ENCODE peak calls at places on chromosomes 5 and 9, in four cellular contexts. One of them, this sample, is unnamed.
A peak's percentile ranks its signal among the peaks of the same experiment; 100 is the strongest.

GRCh38 chr5:2196989-2197531 is 314.3 kb upstream of the IRX4 start:
- DNase-seq in Panc1: no peak
- DNase-seq in left ventricle myocardium inferior: no peak
- DNase-seq in upper lobe of left lung: no peak
- DNase-seq in this sample: no peak

GRCh38 chr5:58890265-58890664 is 307.4 kb downstream of the RAB3C start:
- DNase-seq in Panc1: no peak
- DNase-seq in left ventricle myocardium inferior: peak; percentile 17
- DNase-seq in upper lobe of left lung: no peak
- DNase-seq in this sample: no peak

GRCh38 chr9:115597330-115597729 is 479.4 kb upstream of the TNC start:
- DNase-seq in Panc1: no peak
- DNase-seq in left ventricle myocardium inferior: no peak
- DNase-seq in upper lobe of left lung: no peak
- DNase-seq in this sample: no peak

GRCh38 chr9:125932012-125932411 is 184.8 kb downstream of the PBX3 start:
- DNase-seq in Panc1: peak; percentile 25
- DNase-seq in left ventricle myocardium inferior: no peak
- DNase-seq in upper lobe of left lung: peak; percentile 26
- DNase-seq in this sample: peak; percentile 59

GRCh38 chr9:92635760-92636159 is 34.2 kb downstream of the IPPK start:
- DNase-seq in Panc1: no peak
- DNase-seq in left ventricle myocardium inferior: no peak
- DNase-seq in upper lobe of left lung: no peak
- DNase-seq in this sample: no peak

GRCh38 chr5:167699434-167699833 is 592.0 kb upstream of the WWC1 start:
- DNase-seq in Panc1: peak; percentile 92
- DNase-seq in left ventricle myocardium inferior: no peak
- DNase-seq in upper lobe of left lung: no peak
- DNase-seq in this sample: peak; percentile 10

GRCh38 chr9:129834489-129835127 is 467 bp downstream of the C9orf78 start:
- DNase-seq in Panc1: no peak
- DNase-seq in left ventricle myocardium inferior: no peak
- DNase-seq in upper lobe of left lung: no peak
- DNase-seq in this sample: no peak

GRCh38 chr5:8491254-8491653 is 622.3 kb downstream of the MTRR start:
- DNase-seq in Panc1: no peak
- DNase-seq in left ventricle myocardium inferior: no peak
- DNase-seq in upper lobe of left lung: no peak
- DNase-seq in this sample: no peak

GRCh38 chr5:41399840-41400239 is 110.6 kb downstream of the PLCXD3 start:
- DNase-seq in Panc1: no peak
- DNase-seq in left ventricle myocardium inferior: no peak
- DNase-seq in upper lobe of left lung: no peak
- DNase-seq in this sample: no peak

GRCh38 chr9:132169672-132170392 is 8.0 kb downstream of the NTNG2 start:
- DNase-seq in Panc1: no peak
- DNase-seq in left ventricle myocardium inferior: peak; percentile 55
- DNase-seq in upper lobe of left lung: peak; percentile 61
- DNase-seq in this sample: peak; percentile 42

GRCh38 chr5:6436715-6437340 is 11.8 kb upstream of the UBE2QL1 start:
- DNase-seq in Panc1: no peak
- DNase-seq in left ventricle myocardium inferior: no peak
- DNase-seq in upper lobe of left lung: no peak
- DNase-seq in this sample: no peak

GRCh38 chr9:137074657-137075274 is 2.6 kb upstream of the UAP1L1 start:
- DNase-seq in Panc1: no peak
- DNase-seq in left ventricle myocardium inferior: no peak
- DNase-seq in upper lobe of left lung: no peak
- DNase-seq in this sample: no peak

GRCh38 chr5:107389130-107389553 is 281.6 kb downstream of the EFNA5 start:
- DNase-seq in Panc1: peak; percentile 87
- DNase-seq in left ventricle myocardium inferior: no peak
- DNase-seq in upper lobe of left lung: peak; percentile 29
- DNase-seq in this sample: no peak

GRCh38 chr9:37082214-37082765 is 38.1 kb upstream of the ZCCHC7 start:
- DNase-seq in Panc1: no peak
- DNase-seq in left ventricle myocardium inferior: no peak
- DNase-seq in upper lobe of left lung: no peak
- DNase-seq in this sample: no peak

GRCh38 chr5:109247943-109248342 is 161.8 kb downstream of the PJA2 start:
- DNase-seq in Panc1: no peak
- DNase-seq in left ventricle myocardium inferior: no peak
- DNase-seq in upper lobe of left lung: no peak
- DNase-seq in this sample: no peak

DNA sequence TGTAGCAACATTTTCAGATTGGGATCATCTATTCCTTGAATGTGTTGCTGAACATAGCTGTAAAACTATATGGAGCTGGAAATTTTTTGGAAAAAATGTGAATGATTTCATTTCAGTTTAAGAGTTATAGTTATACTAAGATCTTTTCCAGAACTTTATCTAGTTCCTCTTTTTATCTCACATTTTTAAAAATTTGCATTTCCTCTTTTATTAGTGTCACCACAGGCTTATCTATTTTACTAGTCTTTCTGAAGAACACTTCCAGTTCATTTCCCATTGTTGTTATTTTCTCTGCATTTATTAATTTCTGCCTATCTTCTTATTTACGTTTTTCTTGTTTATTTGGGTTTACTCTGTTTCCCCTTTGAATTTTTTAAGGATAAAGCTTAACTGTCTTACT is 46.0 kb upstream of the FSTL4 start:
- DNase-seq in Panc1: no peak
- DNase-seq in left ventricle myocardium inferior: no peak
- DNase-seq in upper lobe of left lung: no peak
- DNase-seq in this sample: no peak
- H3K4me3 ChIP-seq in Panc1: no peak overlapping the region
- H3K4me3 ChIP-seq in left ventricle myocardium inferior: no peak overlapping the region
- H3K4me3 ChIP-seq in upper lobe of left lung: no peak overlapping the region
- H3K4me3 ChIP-seq in this sample: no peak overlapping the region

GRCh38 chr5:179821298-179822058 is 773 bp downstream of the SQSTM1 start:
- DNase-seq in Panc1: no peak
- DNase-seq in left ventricle myocardium inferior: peak; percentile 97
- DNase-seq in upper lobe of left lung: peak; percentile 98
- DNase-seq in this sample: peak; percentile 97
- H3K4me1 ChIP-seq in Panc1: peaks cover 66% of the 10 kb centered on the region
- H3K4me1 ChIP-seq in left ventricle myocardium inferior: peaks cover 96% of the 10 kb centered on the region
- H3K4me1 ChIP-seq in upper lobe of left lung: peaks cover 79% of the 10 kb centered on the region
- H3K4me1 ChIP-seq in this sample: peaks cover 32% of the 10 kb centered on the region

GRCh38 chr5:44719856-44720255 is 88.9 kb upstream of the MRPS30 start:
- DNase-seq in Panc1: no peak
- DNase-seq in left ventricle myocardium inferior: no peak
- DNase-seq in upper lobe of left lung: no peak
- DNase-seq in this sample: no peak

GRCh38 chr5:44714871-44715580 is 93.7 kb upstream of the MRPS30 start:
- DNase-seq in Panc1: no peak
- DNase-seq in left ventricle myocardium inferior: no peak
- DNase-seq in upper lobe of left lung: no peak
- DNase-seq in this sample: no peak
- TF ChIP-seq CTCF in Panc1: no peak
- TF ChIP-seq CTCF in left ventricle myocardium inferior: no peak
- TF ChIP-seq CTCF in upper lobe of left lung: no peak
- TF ChIP-seq CTCF in this sample: no peak

DNA sequence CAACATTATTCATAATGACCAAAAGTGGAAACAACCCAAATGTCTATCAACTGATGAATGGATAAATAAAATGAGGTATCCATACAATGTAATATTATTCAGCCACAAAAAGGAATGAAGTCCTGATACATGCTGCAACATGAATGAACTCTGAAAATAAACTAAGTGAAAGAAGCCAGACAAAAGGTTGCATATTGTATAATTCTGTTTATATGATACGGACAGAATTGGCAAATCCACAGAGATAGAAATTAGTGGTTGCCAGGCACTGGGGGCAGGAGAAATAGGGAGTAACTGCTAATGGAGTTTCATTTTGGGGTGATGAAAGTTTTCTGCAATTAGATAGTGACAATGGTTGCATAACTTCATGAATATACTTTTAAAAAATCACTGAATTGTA is 47.0 kb downstream of the KIF24 start:
- DNase-seq in Panc1: no peak
- DNase-seq in left ventricle myocardium inferior: no peak
- DNase-seq in upper lobe of left lung: no peak
- DNase-seq in this sample: no peak
- H3K4me3 ChIP-seq in Panc1: no peak overlapping the region
- H3K4me3 ChIP-seq in left ventricle myocardium inferior: no peak overlapping the region
- H3K4me3 ChIP-seq in upper lobe of left lung: no peak overlapping the region
- H3K4me3 ChIP-seq in this sample: no peak overlapping the region

GRCh38 chr5:172870807-172871431 is 36.9 kb downstream of the ERGIC1 start:
- DNase-seq in Panc1: no peak
- DNase-seq in left ventricle myocardium inferior: no peak
- DNase-seq in upper lobe of left lung: peak; percentile 72
- DNase-seq in this sample: no peak

GRCh38 chr5:172871982-172872381 is 37.9 kb downstream of the ERGIC1 start:
- DNase-seq in Panc1: no peak
- DNase-seq in left ventricle myocardium inferior: no peak
- DNase-seq in upper lobe of left lung: no peak
- DNase-seq in this sample: no peak

GRCh38 chr5:172870261-172870806 is 36.3 kb downstream of the ERGIC1 start:
- DNase-seq in Panc1: no peak
- DNase-seq in left ventricle myocardium inferior: no peak
- DNase-seq in upper lobe of left lung: peak; percentile 85
- DNase-seq in this sample: no peak

GRCh38 chr5:172872997-172873491 is 39.0 kb downstream of the ERGIC1 start:
- DNase-seq in Panc1: no peak
- DNase-seq in left ventricle myocardium inferior: peak; percentile 85
- DNase-seq in upper lobe of left lung: peak; percentile 71
- DNase-seq in this sample: peak; percentile 70

DNA sequence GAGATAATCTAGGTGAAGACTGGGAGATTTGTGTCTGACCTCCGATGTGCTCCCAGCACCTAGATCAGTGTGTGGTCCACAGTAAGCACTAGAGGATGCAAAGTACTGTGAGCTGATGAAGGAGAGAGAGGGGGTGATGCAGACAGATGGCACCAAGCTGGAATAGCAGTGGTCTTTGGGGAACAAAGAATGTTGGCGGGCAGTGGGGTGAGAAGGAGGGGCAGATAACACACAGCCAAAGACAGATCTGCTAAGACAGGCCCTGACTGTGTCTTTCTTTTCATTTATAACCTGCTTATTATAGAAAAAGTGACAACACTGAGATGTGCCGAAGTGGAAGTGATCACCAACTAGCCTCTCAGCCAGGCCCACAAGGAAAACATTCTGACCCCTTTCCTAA is 37.5 kb downstream of the ERGIC1 start:
- DNase-seq in Panc1: no peak
- DNase-seq in left ventricle myocardium inferior: no peak
- DNase-seq in upper lobe of left lung: no peak
- DNase-seq in this sample: no peak
- H3K4me1 ChIP-seq in Panc1: peaks cover 95% of the 10 kb centered on the region
- H3K4me1 ChIP-seq in left ventricle myocardium inferior: peaks cover 97% of the 10 kb centered on the region
- H3K4me1 ChIP-seq in upper lobe of left lung: peaks cover 90% of the 10 kb centered on the region
- H3K4me1 ChIP-seq in this sample: peaks cover 44% of the 10 kb centered on the region

DNA sequence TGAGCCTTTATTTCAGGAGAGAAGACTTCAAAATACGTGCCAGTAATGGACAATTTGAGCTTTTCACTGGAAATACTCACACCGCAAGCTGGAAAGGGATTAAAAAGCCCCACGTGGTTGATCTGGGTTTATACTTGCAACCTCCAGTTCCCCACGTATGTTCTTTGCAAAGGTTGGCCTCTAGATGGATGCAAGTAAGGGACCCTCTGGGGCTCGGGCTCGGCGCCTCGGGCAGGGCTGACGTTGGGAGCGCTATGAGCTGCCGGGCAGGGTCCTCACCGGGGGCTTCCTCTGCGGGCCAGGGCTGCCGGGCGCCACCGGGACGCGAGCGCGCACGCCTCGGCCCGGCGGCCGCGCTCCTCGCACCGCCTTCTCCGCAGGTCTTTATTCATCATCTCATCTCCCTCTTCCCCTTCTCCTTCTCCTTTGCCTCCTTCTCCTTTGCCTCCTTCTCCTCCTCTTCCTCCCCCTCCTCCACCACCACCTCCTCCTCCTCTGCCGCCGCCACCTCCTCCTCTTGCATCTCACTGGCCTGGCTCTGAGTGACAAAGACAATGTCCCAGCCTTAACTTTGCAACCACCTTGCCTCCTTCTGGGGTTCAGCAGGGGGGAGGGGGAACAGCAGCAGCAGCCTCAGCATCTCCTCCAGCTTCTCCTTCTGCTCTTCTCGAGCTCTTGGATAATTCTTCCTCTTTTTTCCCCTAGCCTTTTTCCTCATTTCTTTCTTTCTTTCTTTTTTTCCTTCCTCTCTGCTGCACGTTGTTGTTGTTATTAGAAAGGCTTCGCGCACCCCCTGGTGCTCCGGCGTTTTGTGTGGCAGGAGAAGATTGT is 636 bp upstream of the ZNF462 start:
- DNase-seq in Panc1: no peak
- DNase-seq in left ventricle myocardium inferior: no peak
- DNase-seq in upper lobe of left lung: peak; percentile 52
- DNase-seq in this sample: peak; percentile 59
- TF ChIP-seq CTCF in Panc1: no peak
- TF ChIP-seq CTCF in left ventricle myocardium inferior: peak; percentile 35
- TF ChIP-seq CTCF in upper lobe of left lung: no peak
- TF ChIP-seq CTCF in this sample: no peak

DNA sequence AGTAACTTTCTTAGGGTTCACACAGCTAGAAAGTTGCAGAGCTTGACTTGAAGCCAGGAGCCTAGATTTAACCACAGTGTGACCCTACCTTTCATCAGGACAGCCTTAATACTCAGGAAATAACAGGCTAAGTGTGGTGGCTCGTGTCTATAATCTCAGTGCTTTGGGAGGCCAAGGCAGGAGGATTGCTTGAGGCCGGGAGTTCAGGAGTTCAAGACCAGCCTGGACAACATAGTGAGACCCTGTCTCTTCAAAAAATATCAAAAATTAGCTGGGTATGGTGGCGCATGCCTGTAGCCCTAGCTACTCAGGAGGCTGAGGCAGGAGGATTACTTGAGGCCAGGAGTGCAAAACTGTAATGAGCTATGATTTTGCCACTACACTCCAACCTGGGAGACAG is 681.1 kb downstream of the MAT2B start:
- DNase-seq in Panc1: no peak
- DNase-seq in left ventricle myocardium inferior: no peak
- DNase-seq in upper lobe of left lung: no peak
- DNase-seq in this sample: no peak
- H3K4me3 ChIP-seq in Panc1: no peak overlapping the region
- H3K4me3 ChIP-seq in left ventricle myocardium inferior: no peak overlapping the region
- H3K4me3 ChIP-seq in upper lobe of left lung: no peak overlapping the region
- H3K4me3 ChIP-seq in this sample: no peak overlapping the region

DNA sequence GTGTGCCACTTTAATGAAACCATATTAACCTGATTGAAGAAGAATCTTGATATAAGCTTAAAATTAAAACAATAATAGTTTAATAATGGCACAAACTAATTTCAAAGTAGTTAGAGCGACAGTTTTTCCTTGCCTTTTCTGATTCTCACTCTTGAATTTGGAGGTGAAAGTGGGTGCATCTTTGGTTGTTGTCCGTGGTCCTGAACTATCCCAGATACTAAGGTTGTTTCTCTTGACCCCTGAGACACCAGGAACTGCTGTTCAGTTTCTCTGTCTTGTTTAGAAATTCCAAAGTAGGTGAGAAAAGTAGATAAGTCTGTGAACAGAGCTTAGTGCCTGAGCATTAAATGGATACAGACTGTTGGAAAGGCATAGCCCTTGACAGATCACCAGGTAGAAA is 274.7 kb downstream of the FBXL7 start:
- DNase-seq in Panc1: no peak
- DNase-seq in left ventricle myocardium inferior: no peak
- DNase-seq in upper lobe of left lung: no peak
- DNase-seq in this sample: no peak
- H3K4me1 ChIP-seq in Panc1: no peaks in the 10 kb centered on the region
- H3K4me1 ChIP-seq in left ventricle myocardium inferior: no peaks in the 10 kb centered on the region
- H3K4me1 ChIP-seq in upper lobe of left lung: no peaks in the 10 kb centered on the region
- H3K4me1 ChIP-seq in this sample: no peaks in the 10 kb centered on the region